ENCODE peak calls at places on chromosomes 11 and 22, in six cellular contexts. R, S, W, N, D and E are unnamed samples. For H3K4me1, the result is how much of the 10 kb centered on the place peaks cover.

GRCh38 chr11:1038921-1039320 is 2.4 kb upstream of the MUC6 start:
- DNase-seq in N (no peak), R (no peak), W (no peak), D (no peak), S (no peak), E (no peak)

GRCh38 chr11:88683024-88683423 is 345.5 kb upstream of the CTSC start:
- DNase-seq in S (no peak), W (no peak), R (no peak), D (no peak), N (no peak), E (no peak)

GRCh38 chr11:104105155-104105554 is 58.8 kb downstream of the PDGFD start:
- DNase-seq in R (no peak), N (no peak), D (no peak), W (no peak), S (no peak), E (no peak)

GRCh38 chr11:122103366-122103765 is 12.6 kb downstream of the BLID start:
- DNase-seq in R (no peak), S (no peak), N (no peak), W (no peak), D (no peak), E (no peak)

GRCh38 chr11:115676768-115677167 is 172.6 kb upstream of the CADM1 start:
- DNase-seq in N (no peak), W (no peak), R (no peak), S (no peak), D (no peak), E (no peak)

GRCh38 chr11:105862736-105863367 is 159.2 kb downstream of the MSANTD4 start:
- DNase-seq in W (no peak), D (peak), N (no peak), S (peak), R (no peak), E (no peak)

GRCh38 chr11:64040684-64041267 is 5.0 kb downstream of the FLRT1 start:
- DNase-seq in D (peak), N (no peak), R (no peak), W (no peak), S (no peak), E (no peak)

GRCh38 chr22:34973926-34974325 is 92.0 kb upstream of the ISX start:
- DNase-seq in W (no peak), R (no peak), N (no peak), D (no peak), S (no peak), E (no peak)

GRCh38 chr11:8260202-8260996 is 3.3 kb downstream of the LMO1 start:
- DNase-seq in D (no peak), R (peak), S (no peak), W (peak), N (no peak), E (no peak)

GRCh38 chr11:66743271-66743968 is 14.4 kb upstream of the SPTBN2 start:
- DNase-seq in D (peak), W (peak), N (no peak), R (no peak), S (no peak), E (peak)

GRCh38 chr11:10307411-10308207 is 2.7 kb downstream of the ADM start:
- DNase-seq in S (peak), R (peak), N (peak), D (peak), W (peak), E (peak)

GRCh38 chr11:269146-269890 is 8.9 kb upstream of the NLRP6 start:
- DNase-seq in N (no peak), R (no peak), W (peak), D (no peak), S (no peak), E (no peak)

GRCh38 chr22:41285441-41285819 is 557 bp downstream of the RANGAP1 start:
- DNase-seq in S (peak), W (peak), R (peak), D (peak), N (peak), E (no peak)

GRCh38 chr22:30390974-30391691 is 3.9 kb upstream of the RNF215 start:
- DNase-seq in S (peak), D (peak), W (no peak), R (no peak), N (peak), E (no peak)

GRCh38 chr22:42720263-42721044 is at the start of gene A4GALT:
- DNase-seq in D (no peak), W (no peak), N (peak), S (no peak), R (no peak), E (no peak)

GRCh38 chr11:96014234-96014633 is 90.3 kb upstream of the MTMR2 start:
- DNase-seq in S (peak), N (no peak), R (no peak), W (no peak), D (peak), E (no peak)

GRCh38 chr11:69840371-69841169 is 21.4 kb upstream of the FGF3 start:
- DNase-seq in N (no peak), D (no peak), S (peak), W (no peak), R (no peak), E (no peak)

GRCh38 chr11:124863137-124863825 is 2.0 kb upstream of the ROBO3 start:
- DNase-seq in R (peak), S (no peak), W (no peak), D (no peak), N (no peak), E (no peak)

GRCh38 chr11:131884461-131885073 is 514.2 kb downstream of the NTM start:
- DNase-seq in R (no peak), W (no peak), S (no peak), N (no peak), D (no peak), E (no peak)

GRCh38 chr11:132064987-132065620 is 694.7 kb downstream of the NTM start:
- DNase-seq in W (no peak), D (peak), N (no peak), R (no peak), S (no peak), E (no peak)

GRCh38 chr11:2811206-2812091 is 74.1 kb downstream of the CDKN1C start:
- DNase-seq in W (no peak), S (no peak), D (no peak), R (no peak), N (no peak), E (no peak)

GRCh38 chr11:17594686-17595192 is 47.7 kb downstream of the OTOG start:
- DNase-seq in W (peak), D (no peak), R (peak), S (no peak), N (peak), E (no peak)

GRCh38 chr11:27807594-27807993 is 107.3 kb upstream of the BDNF start:
- DNase-seq in R (no peak), S (no peak), N (no peak), W (no peak), D (peak), E (no peak)

GRCh38 chr11:25596701-25597100 is 735.2 kb upstream of the ANO3 start:
- DNase-seq in D (no peak), R (no peak), W (no peak), N (no peak), S (no peak), E (no peak)

GRCh38 chr11:86804871-86805415 is 4.6 kb downstream of the PRSS23 start:
- DNase-seq in R (no peak), S (no peak), D (no peak), W (no peak), N (no peak), E (no peak)

GRCh38 chr11:120819003-120819402 is 204.9 kb upstream of the TBCEL start:
- DNase-seq in D (no peak), W (no peak), N (no peak), R (no peak), S (no peak), E (no peak)

GRCh38 chr11:95608093-95608492 is 181.5 kb downstream of the FAM76B start:
- DNase-seq in W (no peak), S (no peak), D (no peak), R (no peak), N (no peak), E (no peak)

GRCh38 chr11:90288207-90288821 is 65.5 kb upstream of the CHORDC1 start:
- DNase-seq in N (no peak), D (peak), R (no peak), W (no peak), S (peak), E (no peak)

GRCh38 chr11:116605543-116605942 is 167.2 kb downstream of the BUD13 start:
- DNase-seq in S (peak), W (no peak), D (peak), R (peak), N (no peak), E (no peak)

GRCh38 chr11:77206264-77207018 is 78.4 kb downstream of the MYO7A start:
- DNase-seq in R (no peak), S (no peak), W (peak), N (no peak), D (no peak), E (no peak)
- H3K4me1 ChIP-seq in R (under half), S (under half), W (under half), N (under half), D (under half), E (under half)

DNA sequence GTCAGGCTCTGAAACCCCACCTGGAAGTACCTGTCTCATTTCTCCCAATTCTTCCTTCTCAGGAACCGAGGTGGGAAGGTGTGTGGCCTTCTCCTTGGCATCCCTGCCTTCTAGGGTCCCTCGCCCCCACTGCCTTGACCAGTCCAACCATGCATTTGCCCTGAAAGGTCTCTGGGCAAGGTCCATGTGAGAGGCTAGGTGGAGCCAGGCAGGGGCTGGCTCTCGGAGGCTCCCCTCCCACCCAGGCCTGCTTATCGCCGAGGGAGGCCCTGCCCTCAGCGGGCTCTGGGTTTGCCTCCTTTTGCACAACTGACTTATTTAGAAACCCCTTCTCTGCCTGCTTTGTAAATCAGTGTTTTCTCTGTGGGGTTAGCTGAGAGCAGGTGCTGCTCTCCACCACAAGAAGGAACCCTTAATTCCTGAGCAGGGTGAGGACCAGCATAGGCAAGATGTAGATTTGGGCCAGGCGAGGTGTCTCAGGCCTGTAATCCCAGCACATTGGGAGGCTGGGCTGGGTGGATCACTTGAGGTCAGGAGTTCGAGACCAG is 47.7 kb downstream of the CD82 start:
- DNase-seq in N (no peak), W (no peak), S (no peak), R (no peak), D (no peak), E (no peak)
- H3K27ac ChIP-seq in N (no peak), W (no peak), S (no peak), R (no peak), D (no peak), E (no peak)

GRCh38 chr11:19762266-19762665 is 49.6 kb downstream of the NAV2 start:
- DNase-seq in S (no peak), R (no peak), N (no peak), W (no peak), D (no peak), E (no peak)
- TF ChIP-seq POLR2A in S (no peak), R (no peak), N (no peak), W (no peak), D (no peak), E (no peak)

GRCh38 chr22:36341640-36342041 is 46.1 kb downstream of the MYH9 start:
- DNase-seq in R (no peak), D (no peak), S (no peak), N (no peak), W (no peak), E (no peak)
- H3K4me1 ChIP-seq in R (half or more), D (half or more), S (under half), N (half or more), W (half or more), E (half or more)